ENCODE peak calls at places on chromosomes 4 and X, in six cellular contexts. H is K562, R is SK-N-SH, I is transverse colon, M is suprapubic skin, Z is stomach. A is an unnamed sample. For H3K4me1, the result is how much of the 10 kb centered on the place peaks cover.

GRCh38 chr4:82691431-82691830 is 107.2 kb downstream of the SCD5 start:
- DNase-seq in R (no peak), M (no peak), I (no peak), Z (no peak), H (no peak), A (no peak)

GRCh38 chr4:18042754-18043153 is 21.2 kb upstream of the LCORL start:
- DNase-seq in M (no peak), Z (no peak), R (no peak), H (no peak), I (no peak), A (no peak)

GRCh38 chr4:1011022-1011694 is at the start of gene FGFRL1:
- DNase-seq in H (peak), M (peak), I (peak), R (peak), Z (peak), A (peak)

GRCh38 chr4:20192754-20193521 is 58.8 kb upstream of the SLIT2 start:
- DNase-seq in M (no peak), Z (no peak), R (no peak), I (no peak), H (no peak), A (no peak)

GRCh38 chrX:16526003-16526402 is 124.0 kb upstream of the S100G start:
- DNase-seq in H (no peak), R (no peak), M (no peak), Z (no peak), I (no peak), A (no peak)

GRCh38 chrX:20412871-20413486 is 146.3 kb upstream of the RPS6KA3 start:
- DNase-seq in I (peak), M (no peak), R (no peak), Z (peak), H (no peak), A (no peak)

GRCh38 chr4:78565971-78566372 is 14.4 kb downstream of the ANXA3 start:
- DNase-seq in H (no peak), I (no peak), M (no peak), Z (no peak), R (no peak), A (no peak)

GRCh38 chr4:169249214-169249973 is 21.4 kb downstream of the SH3RF1 start:
- DNase-seq in H (no peak), M (no peak), I (no peak), Z (no peak), R (no peak), A (no peak)

GRCh38 chr4:44700427-44700826 is 22.2 kb downstream of the GUF1 start:
- DNase-seq in Z (no peak), H (no peak), I (no peak), M (no peak), R (no peak), A (no peak)

GRCh38 chr4:60134106-60134505 is 1066.0 kb upstream of the ADGRL3 start:
- DNase-seq in M (no peak), Z (no peak), H (no peak), R (no peak), I (no peak), A (no peak)
- H3K4me1 ChIP-seq in M (under half), Z (under half), H (under half), R (under half), I (under half), A (under half)

DNA sequence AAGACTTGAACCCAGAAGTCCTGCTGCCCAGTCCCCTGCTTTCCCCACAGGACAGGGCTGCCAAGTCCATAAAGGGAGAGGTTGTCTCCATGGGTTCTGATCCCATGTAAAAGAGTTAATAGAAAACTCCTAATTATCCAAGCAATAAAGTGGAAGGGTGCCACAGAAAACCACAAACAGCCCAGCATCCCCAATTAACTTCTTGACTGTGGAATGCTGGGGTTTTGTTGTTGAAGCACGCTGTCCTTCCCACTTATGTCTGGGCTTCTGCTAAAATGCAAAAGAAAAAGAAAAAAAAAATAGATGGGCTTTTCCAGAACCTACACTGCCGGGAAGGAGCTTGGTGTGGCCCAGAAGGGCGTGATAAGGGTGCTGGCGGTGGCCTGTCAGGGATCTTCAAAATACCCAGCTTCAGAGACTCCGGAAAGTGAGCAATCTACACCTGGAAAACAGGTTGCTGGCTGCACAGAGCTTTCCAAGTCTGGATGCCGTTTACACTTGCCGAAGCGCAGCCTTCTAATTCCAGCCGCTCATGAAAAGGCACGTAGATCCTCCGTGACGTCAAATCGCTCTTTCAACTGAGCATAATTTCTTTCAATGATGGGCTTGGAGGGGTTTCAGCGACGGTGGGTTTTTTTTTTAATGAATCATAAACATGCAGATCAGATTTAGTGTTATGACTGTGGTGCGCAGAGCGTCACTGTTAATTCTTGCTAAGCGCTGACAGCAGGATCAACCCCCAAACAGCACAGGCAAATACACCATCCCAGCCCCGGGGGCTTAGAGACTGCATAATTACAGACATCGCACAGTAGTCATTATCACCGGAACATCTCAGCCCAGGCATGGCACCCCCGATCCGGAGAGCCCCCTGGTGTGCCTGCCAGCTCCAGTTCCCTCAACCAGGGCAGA is 197.6 kb downstream of the BCOR start:
- DNase-seq in M (no peak), R (peak), Z (no peak), I (no peak), H (no peak), A (no peak)
- TF ChIP-seq EP300 in M (no peak), R (no peak), Z (no peak), I (no peak), H (no peak), A (no peak)

GRCh38 chr4:75490155-75490554 is 24.0 kb downstream of the RCHY1 start:
- DNase-seq in H (no peak), R (no peak), I (no peak), Z (no peak), M (no peak), A (no peak)

GRCh38 chr4:75497133-75497532 is 17.1 kb downstream of the RCHY1 start:
- DNase-seq in M (no peak), H (no peak), R (no peak), Z (no peak), I (no peak), A (no peak)

GRCh38 chr4:75495489-75495888 is 18.7 kb downstream of the RCHY1 start:
- DNase-seq in Z (no peak), M (no peak), H (no peak), R (no peak), I (no peak), A (no peak)

GRCh38 chr4:75498041-75498440 is 16.2 kb downstream of the RCHY1 start:
- DNase-seq in R (no peak), H (no peak), I (no peak), M (no peak), Z (no peak), A (no peak)

DNA sequence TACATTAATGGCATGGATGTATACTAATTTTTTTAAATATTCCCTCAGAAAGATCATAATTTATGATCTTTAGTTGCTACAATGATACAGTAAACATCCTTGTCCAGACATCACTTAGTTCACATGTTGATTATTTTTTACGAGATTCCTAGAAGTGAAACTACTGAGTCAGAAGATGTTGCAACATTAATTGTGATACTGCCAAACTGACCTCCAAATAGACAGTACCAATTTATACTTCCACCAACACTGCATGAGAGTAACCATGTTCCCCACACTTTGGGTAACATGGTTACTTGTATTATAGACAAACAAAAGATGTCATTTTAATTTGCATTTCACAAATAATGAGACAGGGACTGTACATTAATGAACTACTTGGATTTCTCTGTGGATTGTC is 19.6 kb downstream of the RCHY1 start:
- DNase-seq in I (no peak), H (no peak), R (no peak), M (no peak), Z (no peak), A (no peak)
- TF ChIP-seq POLR2AphosphoS5 in I (peak), H (no peak), R (no peak), M (no peak), Z (no peak), A (peak)

DNA sequence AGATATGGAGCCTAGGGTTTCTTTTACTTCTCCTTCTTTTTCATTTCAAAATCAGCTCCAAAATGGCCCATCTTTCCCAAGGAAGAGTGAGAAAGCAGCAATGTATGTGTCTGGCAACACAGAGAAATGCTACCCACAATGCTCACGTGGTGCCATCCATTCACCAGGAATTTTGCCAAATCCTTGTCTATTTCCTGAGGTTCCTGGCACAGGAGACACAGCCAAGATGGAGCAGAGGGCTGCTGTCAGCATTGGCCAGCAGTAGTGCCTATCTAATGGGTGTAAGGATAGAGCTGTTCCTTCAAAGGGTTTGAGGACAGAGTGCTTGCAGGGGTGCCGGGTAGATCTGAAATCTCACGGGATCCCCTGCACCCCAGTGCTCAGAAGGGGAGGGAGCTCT is 231.4 kb downstream of the MAML3 start:
- DNase-seq in R (no peak), H (no peak), I (no peak), M (no peak), Z (no peak), A (no peak)
- H3K4me1 ChIP-seq in R (under half), H (under half), I (under half), M (under half), Z (half or more), A (half or more)

A was measured in sigmoid colon.